ENCODE peak calls at places on chromosomes 6 and 20, in nine cellular contexts. N is AG08396; I is stimulated activated CD4-positive, alpha-beta T cell treated with anti-CD3 and anti-CD28 coated beads, Interleukin-2, amount 100 ng/mL, for 48 hours; P is caudate nucleus; Y is amniotic epithelial cell; E is cardiac fibroblast; W is COR-L47; A is lower leg skin; Z is activated CD8-positive, alpha-beta T cell treated with anti-CD3 and anti-CD28 coated beads for 36 hours. R is an unnamed sample.

GRCh38 chr6:13446371-13446770 is 41.0 kb downstream of the GFOD1 start:
- DNase-seq in N (no peak), E (no peak), P (no peak), Y (no peak), W (no peak), Z (no peak), I (no peak), A (no peak), R (no peak)

GRCh38 chr6:111573892-111574800 is 31.5 kb downstream of the TRAF3IP2 start:
- DNase-seq in A (no peak), W (no peak), Z (no peak), E (peak), N (peak), Y (peak), I (no peak), P (no peak), R (no peak)

GRCh38 chr6:35544748-35545361 is 32.2 kb upstream of the TULP1 start:
- DNase-seq in Y (no peak), A (no peak), E (no peak), W (no peak), I (no peak), Z (no peak), P (no peak), N (no peak), R (no peak)

GRCh38 chr20:39773380-39774000 is 811.3 kb downstream of the DHX35 start:
- DNase-seq in P (no peak), I (no peak), A (no peak), Z (no peak), Y (no peak), E (no peak), N (no peak), W (no peak), R (no peak)

GRCh38 chr20:973785-974194 is 28.3 kb downstream of the RSPO4 start:
- DNase-seq in W (no peak), N (peak), Y (peak), I (peak), Z (peak), E (peak), A (no peak), P (no peak), R (no peak)

GRCh38 chr20:10672579-10673127 is 1.1 kb downstream of the JAG1 start:
- DNase-seq in P (no peak), I (peak), Z (peak), E (peak), N (peak), A (no peak), W (peak), Y (peak), R (no peak)

GRCh38 chr20:35621560-35621946 is 5.9 kb downstream of the SPAG4 start:
- DNase-seq in A (no peak), I (no peak), W (no peak), N (no peak), Y (no peak), P (no peak), E (no peak), Z (no peak), R (no peak)

GRCh38 chr6:158769228-158769627 is 49.9 kb downstream of the EZR start:
- DNase-seq in E (no peak), W (peak), I (no peak), P (no peak), Y (no peak), A (no peak), Z (no peak), N (no peak), R (no peak)

GRCh38 chr6:144547409-144547808 is 262.3 kb downstream of the UTRN start:
- DNase-seq in A (no peak), Y (no peak), I (no peak), Z (no peak), W (no peak), E (no peak), P (no peak), N (no peak), R (no peak)

GRCh38 chr6:50007821-50008220 is 14.0 kb downstream of the DEFB110 start:
- DNase-seq in A (no peak), Z (no peak), W (no peak), P (no peak), I (no peak), Y (no peak), N (no peak), E (no peak), R (no peak)

GRCh38 chr6:10316327-10316726 is 98.5 kb downstream of the TFAP2A start:
- DNase-seq in Y (peak), P (peak), E (peak), W (no peak), N (peak), A (peak), I (no peak), Z (no peak), R (no peak)

GRCh38 chr6:21033575-21034026 is 499.3 kb downstream of the CDKAL1 start:
- DNase-seq in W (no peak), N (peak), P (no peak), A (peak), Z (no peak), I (no peak), Y (peak), E (peak), R (no peak)

GRCh38 chr6:153130515-153131036 is 506 bp downstream of the RGS17 start:
- DNase-seq in I (no peak), W (no peak), Y (no peak), P (no peak), N (peak), E (no peak), A (no peak), Z (no peak), R (no peak)

GRCh38 chr6:16739329-16739801 is 21.9 kb downstream of the ATXN1 start:
- DNase-seq in A (no peak), P (no peak), E (no peak), Y (peak), N (no peak), Z (no peak), W (no peak), I (no peak), R (no peak)

GRCh38 chr6:713351-713750 is 20.4 kb upstream of the EXOC2 start:
- DNase-seq in A (no peak), N (no peak), E (no peak), W (no peak), Y (no peak), P (no peak), Z (no peak), I (no peak), R (no peak)

GRCh38 chr6:134636221-134636830 is 313.6 kb downstream of the ALDH8A1 start:
- DNase-seq in I (peak), W (no peak), Y (no peak), A (no peak), N (no peak), Z (peak), P (no peak), E (no peak), R (no peak)

GRCh38 chr20:19880256-19881079 is 122.4 kb downstream of the RIN2 start:
- DNase-seq in P (no peak), E (peak), I (no peak), W (no peak), Y (peak), A (no peak), Z (no peak), N (no peak), R (no peak)

GRCh38 chr6:142943746-142944125 is 1.2 kb downstream of the HIVEP2 start:
- DNase-seq in N (no peak), E (peak), I (peak), Y (peak), Z (peak), W (no peak), P (peak), A (no peak), R (no peak)

GRCh38 chr6:5744497-5744896 is 262.2 kb downstream of the NRN1 start:
- DNase-seq in Z (no peak), N (no peak), A (no peak), P (no peak), E (peak), Y (no peak), W (no peak), I (no peak), R (no peak)

GRCh38 chr20:35979528-35979927 is 11.1 kb downstream of the CNBD2 start:
- DNase-seq in I (no peak), E (no peak), Y (no peak), A (no peak), Z (no peak), N (no peak), W (no peak), P (no peak), R (no peak)

GRCh38 chr20:50708845-50709555 is 17.7 kb upstream of the RIPOR3 start:
- DNase-seq in Y (peak), Z (no peak), N (no peak), E (no peak), I (no peak), A (no peak), P (no peak), W (no peak), R (no peak)

GRCh38 chr6:63997217-63997616 is 361.6 kb downstream of the PHF3 start:
- DNase-seq in E (no peak), W (no peak), A (no peak), Z (no peak), N (no peak), Y (no peak), I (no peak), P (no peak), R (no peak)

GRCh38 chr20:56572178-56572577 is 39.1 kb downstream of the FAM209B start:
- DNase-seq in W (no peak), N (no peak), I (no peak), A (no peak), E (peak), Z (no peak), P (no peak), Y (peak), R (no peak)

GRCh38 chr6:38158762-38159350 is 339.3 kb downstream of the ZFAND3 start:
- DNase-seq in Z (no peak), I (no peak), E (no peak), W (no peak), Y (no peak), N (no peak), P (no peak), A (no peak), R (no peak)

GRCh38 chr6:5282191-5282623 is 20.9 kb downstream of the FARS2 start:
- DNase-seq in E (no peak), Z (no peak), Y (no peak), W (no peak), P (no peak), N (no peak), A (no peak), I (no peak), R (no peak)

GRCh38 chr6:163347021-163347446 is 67.5 kb upstream of the QKI start:
- DNase-seq in I (no peak), W (no peak), N (no peak), Y (no peak), Z (no peak), E (no peak), A (no peak), P (no peak), R (no peak)

GRCh38 chr6:33577106-33577535 is 3.0 kb downstream of the BAK1 start:
- DNase-seq in Y (no peak), E (peak), P (no peak), A (peak), W (no peak), Z (peak), N (no peak), I (no peak), R (no peak)

GRCh38 chr6:111854683-111855082 is 18.6 kb downstream of the FYN start:
- DNase-seq in P (no peak), E (no peak), A (no peak), I (no peak), Y (peak), W (no peak), Z (no peak), N (no peak), R (no peak)

GRCh38 chr6:46882622-46883021 is 39.1 kb downstream of the ADGRF5 start:
- DNase-seq in Z (no peak), Y (no peak), N (no peak), W (peak), E (no peak), A (no peak), P (no peak), I (no peak), R (peak)

GRCh38 chr6:137240168-137240567 is 21.0 kb upstream of the IFNGR1 start:
- DNase-seq in P (no peak), Y (peak), I (no peak), E (peak), W (no peak), N (no peak), Z (no peak), A (peak), R (no peak)

GRCh38 chr20:8602389-8603116 is 466.3 kb upstream of the PLCB4 start:
- DNase-seq in P (no peak), Y (no peak), Z (no peak), N (peak), E (peak), I (no peak), A (no peak), W (peak), R (no peak)

R was measured in NCI-H774.